ENCODE peak calls at places on chromosomes 7 and 10, in nine cellular contexts. K, F, G, Q, M, N, X, R and T are unnamed samples.

GRCh38 chr10:118106426-118106825 is 59.7 kb upstream of the RAB11FIP2 start:
- DNase-seq in K (peak), F (no peak), G (no peak), Q (no peak), M (peak), N (peak), X (no peak), R (no peak), T (peak)

GRCh38 chr10:130491011-130491697 is 355.0 kb downstream of the GLRX3 start:
- DNase-seq in K (no peak), F (peak), G (no peak), Q (no peak), M (no peak), N (no peak), X (peak), R (no peak), T (no peak)

GRCh38 chr7:134777470-134777869 is 2.0 kb upstream of the CALD1 start:
- DNase-seq in K (no peak), F (no peak), G (no peak), Q (no peak), M (no peak), N (no peak), X (no peak), R (peak), T (no peak)

GRCh38 chr10:50527438-50528043 is 96.2 kb downstream of the SGMS1 start:
- DNase-seq in K (no peak), F (no peak), G (no peak), Q (no peak), M (peak), N (no peak), X (no peak), R (no peak), T (no peak)

GRCh38 chr7:71795373-71795772 is 616.8 kb downstream of the CALN1 start:
- DNase-seq in K (no peak), F (no peak), G (no peak), Q (no peak), M (no peak), N (no peak), X (no peak), R (no peak), T (no peak)

GRCh38 chr10:113961261-113961938 is 82.3 kb upstream of the ADRB1 start:
- DNase-seq in K (no peak), F (no peak), G (no peak), Q (no peak), M (no peak), N (no peak), X (no peak), R (no peak), T (no peak)

GRCh38 chr7:18257711-18258110 is 230.1 kb upstream of the PRPS1L1 start:
- DNase-seq in K (no peak), F (no peak), G (no peak), Q (no peak), M (no peak), N (no peak), X (no peak), R (no peak), T (no peak)

GRCh38 chr10:53045315-53045714 is 272.7 kb upstream of the MBL2 start:
- DNase-seq in K (no peak), F (no peak), G (no peak), Q (no peak), M (no peak), N (no peak), X (no peak), R (no peak), T (no peak)

GRCh38 chr10:122301811-122302115 is 30.7 kb downstream of the BTBD16 start:
- DNase-seq in K (no peak), F (no peak), G (no peak), Q (no peak), M (no peak), N (no peak), X (no peak), R (no peak), T (no peak)

GRCh38 chr7:84264341-84264740 is 69.8 kb upstream of the SEMA3A start:
- DNase-seq in K (no peak), F (no peak), G (no peak), Q (no peak), M (no peak), N (no peak), X (no peak), R (peak), T (no peak)

GRCh38 chr10:47112612-47113011 is 187.4 kb upstream of the GDF10 start:
- DNase-seq in K (no peak), F (no peak), G (no peak), Q (no peak), M (no peak), N (no peak), X (no peak), R (no peak), T (no peak)

GRCh38 chr7:104327963-104328307 is 468 bp upstream of the LHFPL3 start:
- DNase-seq in K (no peak), F (no peak), G (no peak), Q (no peak), M (no peak), N (no peak), X (no peak), R (no peak), T (no peak)

GRCh38 chr10:119940487-119940886 is 48.0 kb downstream of the SEC23IP start:
- DNase-seq in K (no peak), F (no peak), G (no peak), Q (no peak), M (no peak), N (no peak), X (no peak), R (no peak), T (no peak)

GRCh38 chr10:72375173-72375572 is 20.5 kb upstream of the DNAJB12 start:
- DNase-seq in K (no peak), F (no peak), G (no peak), Q (no peak), M (no peak), N (no peak), X (no peak), R (no peak), T (no peak)

GRCh38 chr10:92291921-92292860 is 1.2 kb downstream of the MARCHF5 start:
- DNase-seq in K (peak), F (peak), G (peak), Q (peak), M (peak), N (no peak), X (peak), R (peak), T (peak)

GRCh38 chr10:25562547-25562946 is 371.5 kb upstream of the MYO3A start:
- DNase-seq in K (no peak), F (no peak), G (no peak), Q (no peak), M (no peak), N (no peak), X (no peak), R (no peak), T (no peak)

GRCh38 chr10:92103376-92104084 is 180.0 kb downstream of the BTAF1 start:
- DNase-seq in K (no peak), F (no peak), G (no peak), Q (no peak), M (no peak), N (no peak), X (no peak), R (no peak), T (peak)

GRCh38 chr7:47670738-47671137 is 88.8 kb upstream of the TNS3 start:
- DNase-seq in K (no peak), F (no peak), G (no peak), Q (no peak), M (no peak), N (no peak), X (no peak), R (no peak), T (no peak)

GRCh38 chr10:93420091-93420490 is 62.0 kb downstream of the MYOF start:
- DNase-seq in K (no peak), F (no peak), G (no peak), Q (no peak), M (no peak), N (no peak), X (no peak), R (peak), T (no peak)

GRCh38 chr7:157674715-157675426 is 338.1 kb downstream of the DNAJB6 start:
- DNase-seq in K (no peak), F (peak), G (no peak), Q (peak), M (no peak), N (no peak), X (peak), R (no peak), T (no peak)

GRCh38 chr10:58920655-58921003 is 255.8 kb upstream of the PHYHIPL start:
- DNase-seq in K (no peak), F (no peak), G (no peak), Q (no peak), M (no peak), N (no peak), X (no peak), R (no peak), T (no peak)

GRCh38 chr7:124783271-124783670 is 17.7 kb upstream of the GPR37 start:
- DNase-seq in K (no peak), F (no peak), G (no peak), Q (no peak), M (no peak), N (no peak), X (no peak), R (no peak), T (no peak)

GRCh38 chr7:75732764-75733630 is 5.7 kb downstream of the HIP1 start:
- DNase-seq in K (peak), F (no peak), G (no peak), Q (no peak), M (peak), N (no peak), X (no peak), R (peak), T (no peak)

GRCh38 chr10:95618101-95618500 is 38.4 kb downstream of the ALDH18A1 start:
- DNase-seq in K (no peak), F (no peak), G (no peak), Q (no peak), M (no peak), N (no peak), X (no peak), R (no peak), T (no peak)

GRCh38 chr7:29327455-29327854 is 132.9 kb downstream of the CHN2 start:
- DNase-seq in K (no peak), F (no peak), G (no peak), Q (no peak), M (no peak), N (no peak), X (no peak), R (no peak), T (no peak)

GRCh38 chr10:71613877-71614276 is 105.7 kb downstream of the C10orf105 start:
- DNase-seq in K (no peak), F (no peak), G (no peak), Q (no peak), M (no peak), N (no peak), X (no peak), R (no peak), T (no peak)

GRCh38 chr7:51213618-51214017 is 103.0 kb downstream of the COBL start:
- DNase-seq in K (no peak), F (no peak), G (no peak), Q (no peak), M (no peak), N (no peak), X (no peak), R (no peak), T (no peak)

GRCh38 chr7:129041142-129041928 is 13.6 kb downstream of the TNPO3 start:
- DNase-seq in K (no peak), F (no peak), G (no peak), Q (no peak), M (no peak), N (no peak), X (no peak), R (no peak), T (no peak)

GRCh38 chr10:14491814-14492213 is 161.1 kb upstream of the FRMD4A start:
- DNase-seq in K (no peak), F (no peak), G (no peak), Q (no peak), M (no peak), N (no peak), X (no peak), R (no peak), T (no peak)

GRCh38 chr10:121956111-121957061 is 18.6 kb downstream of the NSMCE4A start:
- DNase-seq in K (no peak), F (no peak), G (no peak), Q (no peak), M (no peak), N (no peak), X (no peak), R (no peak), T (no peak)

DNA sequence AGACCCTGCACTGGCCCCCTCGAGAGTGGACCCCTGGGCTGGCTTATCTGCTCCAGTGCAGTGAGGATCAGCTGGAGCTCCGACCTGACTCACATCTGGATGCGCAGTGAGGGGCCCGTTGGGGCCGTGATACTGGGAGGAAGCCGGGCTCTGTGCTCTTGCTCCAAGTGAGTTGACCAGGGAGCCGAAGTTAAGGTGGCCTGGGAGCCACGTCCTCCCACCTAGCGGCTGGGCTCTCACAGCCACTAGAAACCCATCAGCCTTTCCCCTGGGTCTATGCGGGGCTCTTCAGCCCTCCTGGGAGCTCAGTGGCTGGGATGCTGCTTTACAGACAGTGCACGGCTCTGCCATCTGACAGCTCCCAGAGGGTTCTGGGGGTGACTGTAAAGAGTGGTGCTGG is 9.1 kb downstream of the ALKBH4 start:
- DNase-seq in K (no peak), F (no peak), G (no peak), Q (no peak), M (no peak), N (no peak), X (no peak), R (no peak), T (no peak)
- TF ChIP-seq EP300 in K (no peak), F (no peak), G (no peak), Q (no peak), M (no peak), N (no peak), X (no peak), R (no peak), T (no peak)

DNA sequence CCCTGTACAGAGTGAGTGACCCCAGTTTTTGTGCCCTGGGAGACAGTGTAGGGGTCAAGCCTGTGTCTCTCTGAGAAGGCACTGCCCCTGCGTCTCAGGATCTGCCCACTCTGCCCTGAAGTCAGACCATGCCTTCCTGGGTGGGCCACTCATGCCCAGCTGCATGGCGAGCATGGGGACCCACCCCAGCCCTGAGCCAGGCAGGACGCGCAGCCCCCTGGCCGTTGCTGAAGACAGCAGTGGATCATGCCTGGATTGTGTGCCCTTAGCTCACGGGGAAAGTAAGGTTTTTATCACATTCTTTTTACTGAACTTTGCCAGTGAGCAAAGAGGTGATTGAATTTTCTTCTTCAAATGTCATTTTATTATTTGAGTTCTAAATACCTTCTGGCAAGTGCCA is 66.2 kb downstream of the WDR37 start:
- DNase-seq in K (no peak), F (no peak), G (no peak), Q (no peak), M (no peak), N (no peak), X (no peak), R (no peak), T (no peak)
- TF ChIP-seq EP300 in K (no peak), F (no peak), G (no peak), Q (no peak), M (no peak), N (no peak), X (no peak), R (no peak), T (no peak)

GRCh38 chr7:23710000-23710399 is at the start of gene STK31:
- DNase-seq in K (no peak), F (no peak), G (no peak), Q (no peak), M (no peak), N (no peak), X (no peak), R (no peak), T (no peak)
- TF ChIP-seq EP300 in K (no peak), F (no peak), G (no peak), Q (no peak), M (no peak), N (no peak), X (no peak), R (no peak), T (no peak)

GRCh38 chr10:12473491-12473890 is 124.1 kb downstream of the CAMK1D start:
- DNase-seq in K (no peak), F (peak), G (no peak), Q (no peak), M (no peak), N (no peak), X (no peak), R (no peak), T (no peak)
- TF ChIP-seq EP300 in K (no peak), F (no peak), G (no peak), Q (no peak), M (no peak), N (no peak), X (no peak), R (no peak), T (no peak)

DNA sequence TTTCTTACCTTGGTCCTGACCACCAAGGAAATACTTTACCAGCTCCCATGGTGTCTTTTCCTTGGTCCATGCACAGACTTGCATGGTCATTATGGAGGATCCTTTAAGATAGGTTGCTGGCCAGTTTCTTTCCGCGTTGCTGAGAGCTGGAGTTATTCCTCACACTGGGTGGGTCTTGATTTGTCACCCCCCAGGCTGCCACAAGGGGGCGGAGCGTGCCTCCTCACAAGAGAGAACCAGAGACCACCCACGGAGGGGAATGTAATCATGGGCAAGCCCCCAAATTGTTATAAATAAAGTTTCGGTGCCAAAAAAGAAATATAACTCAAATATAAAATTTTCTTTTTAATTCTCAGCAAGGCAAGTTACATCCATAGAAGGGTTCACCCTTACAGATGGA is 10.5 kb upstream of the TRIM24 start:
- DNase-seq in K (peak), F (no peak), G (no peak), Q (no peak), M (peak), N (no peak), X (no peak), R (peak), T (no peak)
- TF ChIP-seq EP300 in K (no peak), F (no peak), G (no peak), Q (no peak), M (no peak), N (no peak), X (no peak), R (no peak), T (no peak)

GRCh38 chr7:99842926-99843325 is 15.1 kb downstream of the CYP3A43 start:
- DNase-seq in K (no peak), F (no peak), G (no peak), Q (no peak), M (no peak), N (no peak), X (no peak), R (no peak), T (no peak)
- TF ChIP-seq EP300 in K (no peak), F (no peak), G (no peak), Q (no peak), M (no peak), N (no peak), X (no peak), R (no peak), T (no peak)

GRCh38 chr7:120916116-120916515 is 34.5 kb upstream of the ING3 start:
- DNase-seq in K (no peak), F (no peak), G (no peak), Q (no peak), M (no peak), N (no peak), X (no peak), R (no peak), T (no peak)
- TF ChIP-seq EP300 in K (no peak), F (no peak), G (no peak), Q (no peak), M (no peak), N (no peak), X (no peak), R (no peak), T (no peak)